ENCODE peak calls at places on chromosomes 2 and 18, in ten cellular contexts. One of them, this sample, is unnamed.

GRCh38 chr2:38159171-38159570 is 83.2 kb upstream of the CYP1B1 start:
- DNase-seq in HEK293T: no peak
- DNase-seq in germinal center: no peak
- DNase-seq in skeletal muscle cell: no peak
- DNase-seq in hepatic stellate cell: no peak
- DNase-seq in stimulated activated CD4-positive, alpha-beta T cell treated with anti-CD3 and anti-CD28 coated beads, Interleukin-4, amount 100 ng/mL, for 48 hours: no peak
- DNase-seq in dorsolateral prefrontal cortex: no peak
- DNase-seq in A549: no peak
- DNase-seq in GM12865: no peak
- DNase-seq in NCI-H1417: no peak
- DNase-seq in this sample: no peak

GRCh38 chr2:69464575-69464974 is 27.3 kb upstream of the NFU1 start:
- DNase-seq in HEK293T: no peak
- DNase-seq in germinal center: no peak
- DNase-seq in skeletal muscle cell: peak
- DNase-seq in hepatic stellate cell: peak
- DNase-seq in stimulated activated CD4-positive, alpha-beta T cell treated with anti-CD3 and anti-CD28 coated beads, Interleukin-4, amount 100 ng/mL, for 48 hours: no peak
- DNase-seq in dorsolateral prefrontal cortex: no peak
- DNase-seq in A549: peak
- DNase-seq in GM12865: no peak
- DNase-seq in NCI-H1417: no peak
- DNase-seq in this sample: no peak

GRCh38 chr2:218813771-218814460 is 17.7 kb downstream of the PRKAG3 start:
- DNase-seq in HEK293T: no peak
- DNase-seq in germinal center: no peak
- DNase-seq in skeletal muscle cell: no peak
- DNase-seq in hepatic stellate cell: no peak
- DNase-seq in stimulated activated CD4-positive, alpha-beta T cell treated with anti-CD3 and anti-CD28 coated beads, Interleukin-4, amount 100 ng/mL, for 48 hours: no peak
- DNase-seq in dorsolateral prefrontal cortex: no peak
- DNase-seq in A549: no peak
- DNase-seq in GM12865: no peak
- DNase-seq in NCI-H1417: no peak
- DNase-seq in this sample: no peak

GRCh38 chr2:64652231-64653173 is 1.2 kb downstream of the SERTAD2 start:
- DNase-seq in HEK293T: no peak
- DNase-seq in germinal center: no peak
- DNase-seq in skeletal muscle cell: no peak
- DNase-seq in hepatic stellate cell: peak
- DNase-seq in stimulated activated CD4-positive, alpha-beta T cell treated with anti-CD3 and anti-CD28 coated beads, Interleukin-4, amount 100 ng/mL, for 48 hours: no peak
- DNase-seq in dorsolateral prefrontal cortex: peak
- DNase-seq in A549: peak
- DNase-seq in GM12865: peak
- DNase-seq in NCI-H1417: peak
- DNase-seq in this sample: no peak

GRCh38 chr2:157257312-157258252 is at the start of gene GALNT5:
- DNase-seq in HEK293T: peak
- DNase-seq in germinal center: no peak
- DNase-seq in skeletal muscle cell: no peak
- DNase-seq in hepatic stellate cell: peak
- DNase-seq in stimulated activated CD4-positive, alpha-beta T cell treated with anti-CD3 and anti-CD28 coated beads, Interleukin-4, amount 100 ng/mL, for 48 hours: no peak
- DNase-seq in dorsolateral prefrontal cortex: no peak
- DNase-seq in A549: peak
- DNase-seq in GM12865: no peak
- DNase-seq in NCI-H1417: peak
- DNase-seq in this sample: no peak

GRCh38 chr18:12336251-12336650 is 28.2 kb downstream of the TUBB6 start:
- DNase-seq in HEK293T: no peak
- DNase-seq in germinal center: no peak
- DNase-seq in skeletal muscle cell: no peak
- DNase-seq in hepatic stellate cell: no peak
- DNase-seq in stimulated activated CD4-positive, alpha-beta T cell treated with anti-CD3 and anti-CD28 coated beads, Interleukin-4, amount 100 ng/mL, for 48 hours: no peak
- DNase-seq in dorsolateral prefrontal cortex: no peak
- DNase-seq in A549: no peak
- DNase-seq in GM12865: no peak
- DNase-seq in NCI-H1417: no peak
- DNase-seq in this sample: no peak

GRCh38 chr2:160156084-160156483 is 44.0 kb downstream of the ITGB6 start:
- DNase-seq in HEK293T: no peak
- DNase-seq in germinal center: no peak
- DNase-seq in skeletal muscle cell: no peak
- DNase-seq in hepatic stellate cell: no peak
- DNase-seq in stimulated activated CD4-positive, alpha-beta T cell treated with anti-CD3 and anti-CD28 coated beads, Interleukin-4, amount 100 ng/mL, for 48 hours: no peak
- DNase-seq in dorsolateral prefrontal cortex: no peak
- DNase-seq in A549: peak
- DNase-seq in GM12865: no peak
- DNase-seq in NCI-H1417: no peak
- DNase-seq in this sample: no peak

GRCh38 chr18:62897153-62897552 is 181.8 kb downstream of the PHLPP1 start:
- DNase-seq in HEK293T: no peak
- DNase-seq in germinal center: no peak
- DNase-seq in skeletal muscle cell: no peak
- DNase-seq in hepatic stellate cell: peak
- DNase-seq in stimulated activated CD4-positive, alpha-beta T cell treated with anti-CD3 and anti-CD28 coated beads, Interleukin-4, amount 100 ng/mL, for 48 hours: no peak
- DNase-seq in dorsolateral prefrontal cortex: no peak
- DNase-seq in A549: no peak
- DNase-seq in GM12865: no peak
- DNase-seq in NCI-H1417: no peak
- DNase-seq in this sample: no peak

GRCh38 chr18:74725690-74726089 is 128.0 kb downstream of the ZNF407 start:
- DNase-seq in HEK293T: no peak
- DNase-seq in germinal center: no peak
- DNase-seq in skeletal muscle cell: no peak
- DNase-seq in hepatic stellate cell: no peak
- DNase-seq in stimulated activated CD4-positive, alpha-beta T cell treated with anti-CD3 and anti-CD28 coated beads, Interleukin-4, amount 100 ng/mL, for 48 hours: no peak
- DNase-seq in dorsolateral prefrontal cortex: no peak
- DNase-seq in A549: no peak
- DNase-seq in GM12865: no peak
- DNase-seq in NCI-H1417: no peak
- DNase-seq in this sample: no peak

GRCh38 chr2:100948965-100949364 is 53.1 kb upstream of the RPL31 start:
- DNase-seq in HEK293T: no peak
- DNase-seq in germinal center: no peak
- DNase-seq in skeletal muscle cell: no peak
- DNase-seq in hepatic stellate cell: no peak
- DNase-seq in stimulated activated CD4-positive, alpha-beta T cell treated with anti-CD3 and anti-CD28 coated beads, Interleukin-4, amount 100 ng/mL, for 48 hours: no peak
- DNase-seq in dorsolateral prefrontal cortex: no peak
- DNase-seq in A549: no peak
- DNase-seq in GM12865: no peak
- DNase-seq in NCI-H1417: no peak
- DNase-seq in this sample: no peak

GRCh38 chr2:105287692-105288091 is 41.8 kb downstream of the TGFBRAP1 start:
- DNase-seq in HEK293T: peak
- DNase-seq in germinal center: peak
- DNase-seq in skeletal muscle cell: no peak
- DNase-seq in hepatic stellate cell: peak
- DNase-seq in stimulated activated CD4-positive, alpha-beta T cell treated with anti-CD3 and anti-CD28 coated beads, Interleukin-4, amount 100 ng/mL, for 48 hours: peak
- DNase-seq in dorsolateral prefrontal cortex: no peak
- DNase-seq in A549: peak
- DNase-seq in GM12865: peak
- DNase-seq in NCI-H1417: no peak
- DNase-seq in this sample: no peak

GRCh38 chr2:67965246-67965645 is 97.6 kb downstream of the C1D start:
- DNase-seq in HEK293T: no peak
- DNase-seq in germinal center: no peak
- DNase-seq in skeletal muscle cell: no peak
- DNase-seq in hepatic stellate cell: no peak
- DNase-seq in stimulated activated CD4-positive, alpha-beta T cell treated with anti-CD3 and anti-CD28 coated beads, Interleukin-4, amount 100 ng/mL, for 48 hours: no peak
- DNase-seq in dorsolateral prefrontal cortex: no peak
- DNase-seq in A549: no peak
- DNase-seq in GM12865: no peak
- DNase-seq in NCI-H1417: no peak
- DNase-seq in this sample: no peak

GRCh38 chr2:233706720-233707119 is 6.0 kb upstream of the UGT1A5 start:
- DNase-seq in HEK293T: no peak
- DNase-seq in germinal center: no peak
- DNase-seq in skeletal muscle cell: peak
- DNase-seq in hepatic stellate cell: no peak
- DNase-seq in stimulated activated CD4-positive, alpha-beta T cell treated with anti-CD3 and anti-CD28 coated beads, Interleukin-4, amount 100 ng/mL, for 48 hours: no peak
- DNase-seq in dorsolateral prefrontal cortex: no peak
- DNase-seq in A549: peak
- DNase-seq in GM12865: no peak
- DNase-seq in NCI-H1417: no peak
- DNase-seq in this sample: no peak

GRCh38 chr2:71668326-71669057 is 215.1 kb downstream of the DYSF start:
- DNase-seq in HEK293T: no peak
- DNase-seq in germinal center: no peak
- DNase-seq in skeletal muscle cell: no peak
- DNase-seq in hepatic stellate cell: no peak
- DNase-seq in stimulated activated CD4-positive, alpha-beta T cell treated with anti-CD3 and anti-CD28 coated beads, Interleukin-4, amount 100 ng/mL, for 48 hours: no peak
- DNase-seq in dorsolateral prefrontal cortex: no peak
- DNase-seq in A549: no peak
- DNase-seq in GM12865: no peak
- DNase-seq in NCI-H1417: no peak
- DNase-seq in this sample: no peak